ENCODE peak calls at places on chromosomes 7 and 10, in four cellular contexts. E, M, Z and A are unnamed samples.

GRCh38 chr7:74454948-74455804 is 1.5 kb downstream of the GTF2IRD1 start:
- DNase-seq in M (peak; percentile 56), E (no peak), Z (peak; percentile 20), A (no peak)

GRCh38 chr7:40763319-40764287 is 628.8 kb downstream of the SUGCT start:
- DNase-seq in M (no peak), Z (no peak), E (no peak), A (no peak)

GRCh38 chr7:112982441-112983063 is 104.1 kb downstream of the GPR85 start:
- DNase-seq in M (no peak), E (no peak), Z (no peak), A (no peak)

GRCh38 chr7:13115157-13115772 is 427.8 kb downstream of the ARL4A start:
- DNase-seq in E (no peak), M (no peak), Z (no peak), A (no peak)

GRCh38 chr7:132575336-132575986 is 809 bp downstream of the PLXNA4 start:
- DNase-seq in Z (peak; percentile 7), E (peak; percentile 52), M (no peak), A (peak; percentile 45)

GRCh38 chr7:44269417-44269816 is 56.0 kb downstream of the CAMK2B start:
- DNase-seq in E (no peak), M (no peak), Z (no peak), A (no peak)

GRCh38 chr10:71397340-71398212 is 856 bp downstream of the CDH23 start:
- DNase-seq in E (peak; percentile 22), M (no peak), Z (no peak), A (peak; percentile 44)

GRCh38 chr7:18226598-18226997 is 199.0 kb upstream of the PRPS1L1 start:
- DNase-seq in E (no peak), M (no peak), Z (no peak), A (no peak)

GRCh38 chr10:69649771-69650550 is 19.9 kb downstream of the FAM241B start:
- DNase-seq in M (no peak), Z (no peak), E (no peak), A (peak; percentile 43)

GRCh38 chr10:59823111-59823510 is 69.9 kb upstream of the MRLN start:
- DNase-seq in Z (no peak), M (no peak), E (no peak), A (no peak)

GRCh38 chr7:86326847-86327246 is 316.9 kb upstream of the GRM3 start:
- DNase-seq in Z (no peak), E (no peak), M (no peak), A (no peak)

GRCh38 chr10:29880856-29881255 is 178.5 kb downstream of the JCAD start:
- DNase-seq in Z (no peak), M (no peak), E (no peak), A (no peak)

GRCh38 chr10:75695994-75696393 is 264.6 kb downstream of the LRMDA start:
- DNase-seq in E (no peak), Z (no peak), M (no peak), A (no peak)

GRCh38 chr7:158885624-158886023 is 29.3 kb downstream of the DYNC2I1 start:
- DNase-seq in E (no peak), M (peak; percentile 12), Z (peak; percentile 43), A (no peak)

GRCh38 chr10:48551796-48552591 is 52.9 kb downstream of the ARHGAP22 start:
- DNase-seq in Z (peak; percentile 44), E (peak; percentile 54), M (no peak), A (peak; percentile 43)

GRCh38 chr10:118926441-118926840 is 103.1 kb upstream of the NANOS1 start:
- DNase-seq in M (no peak), Z (no peak), E (no peak), A (no peak)

GRCh38 chr7:504221-505081 is 15.2 kb downstream of the PDGFA start:
- DNase-seq in M (no peak), Z (no peak), E (no peak), A (peak; percentile 9)

GRCh38 chr7:11952972-11953371 is 121.0 kb upstream of the THSD7A start:
- DNase-seq in E (no peak), M (no peak), Z (no peak), A (no peak)

GRCh38 chr7:28573059-28573553 is 160.8 kb downstream of the CREB5 start:
- DNase-seq in M (peak; percentile 18), Z (no peak), E (no peak), A (no peak)

GRCh38 chr7:29988391-29989256 is 977 bp downstream of the SCRN1 start:
- DNase-seq in M (peak; percentile 57), E (peak; percentile 43), Z (no peak), A (peak; percentile 31)

GRCh38 chr10:42475168-42476098 is 162.9 kb downstream of the ZNF33B start:
- DNase-seq in M (peak; percentile 6), E (peak; percentile 50), Z (peak; percentile 50), A (peak; percentile 16)

GRCh38 chr7:123417580-123417979 is 116.8 kb downstream of the IQUB start:
- DNase-seq in Z (no peak), E (no peak), M (no peak), A (no peak)

GRCh38 chr7:77752016-77752415 is 46.2 kb downstream of the TMEM60 start:
- DNase-seq in E (no peak), Z (peak; percentile 50), M (no peak), A (no peak)

GRCh38 chr7:16271990-16272665 is 149.2 kb downstream of the CRPPA start:
- DNase-seq in E (no peak), M (no peak), Z (no peak), A (no peak)

DNA sequence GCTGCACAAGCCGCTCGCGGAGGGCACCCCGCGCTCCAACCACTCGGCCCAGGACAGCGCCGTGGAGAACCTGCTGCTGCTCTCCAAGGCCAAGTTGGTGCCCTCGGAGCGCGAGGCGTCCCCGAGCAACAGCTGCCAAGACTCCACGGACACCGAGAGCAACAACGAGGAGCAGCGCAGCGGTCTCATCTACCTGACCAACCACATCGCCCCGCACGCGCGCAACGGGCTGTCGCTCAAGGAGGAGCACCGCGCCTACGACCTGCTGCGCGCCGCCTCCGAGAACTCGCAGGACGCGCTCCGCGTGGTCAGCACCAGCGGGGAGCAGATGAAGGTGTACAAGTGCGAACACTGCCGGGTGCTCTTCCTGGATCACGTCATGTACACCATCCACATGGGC is 50.0 kb downstream of the FIGNL1 start:
- DNase-seq in E (no peak), M (no peak), Z (no peak), A (no peak)
- TF ChIP-seq ELF4 in E (no peak), M (no peak), Z (no peak), A (no peak)

GRCh38 chr10:14543048-14543903 is 212.6 kb upstream of the FRMD4A start:
- DNase-seq in M (no peak), Z (no peak), E (no peak), A (no peak)
- TF ChIP-seq ELF4 in M (no peak), Z (no peak), E (no peak), A (no peak)

GRCh38 chr10:102813734-102814455 is 23.3 kb downstream of the CYP17A1 start:
- DNase-seq in E (no peak), Z (peak; percentile 44), M (peak; percentile 58), A (no peak)

GRCh38 chr10:102812213-102812876 is 24.9 kb downstream of the CYP17A1 start:
- DNase-seq in Z (no peak), M (no peak), E (no peak), A (no peak)

GRCh38 chr10:102814456-102814871 is 22.7 kb downstream of the CYP17A1 start:
- DNase-seq in Z (peak; percentile 87), E (no peak), M (peak; percentile 76), A (no peak)

GRCh38 chr10:102811346-102811745 is 25.9 kb downstream of the CYP17A1 start:
- DNase-seq in E (no peak), M (no peak), Z (no peak), A (no peak)

GRCh38 chr10:102813017-102813541 is 24.1 kb downstream of the CYP17A1 start:
- DNase-seq in M (no peak), Z (no peak), E (no peak), A (no peak)
- TF ChIP-seq ELF4 in M (no peak), Z (no peak), E (no peak), A (no peak)

DNA sequence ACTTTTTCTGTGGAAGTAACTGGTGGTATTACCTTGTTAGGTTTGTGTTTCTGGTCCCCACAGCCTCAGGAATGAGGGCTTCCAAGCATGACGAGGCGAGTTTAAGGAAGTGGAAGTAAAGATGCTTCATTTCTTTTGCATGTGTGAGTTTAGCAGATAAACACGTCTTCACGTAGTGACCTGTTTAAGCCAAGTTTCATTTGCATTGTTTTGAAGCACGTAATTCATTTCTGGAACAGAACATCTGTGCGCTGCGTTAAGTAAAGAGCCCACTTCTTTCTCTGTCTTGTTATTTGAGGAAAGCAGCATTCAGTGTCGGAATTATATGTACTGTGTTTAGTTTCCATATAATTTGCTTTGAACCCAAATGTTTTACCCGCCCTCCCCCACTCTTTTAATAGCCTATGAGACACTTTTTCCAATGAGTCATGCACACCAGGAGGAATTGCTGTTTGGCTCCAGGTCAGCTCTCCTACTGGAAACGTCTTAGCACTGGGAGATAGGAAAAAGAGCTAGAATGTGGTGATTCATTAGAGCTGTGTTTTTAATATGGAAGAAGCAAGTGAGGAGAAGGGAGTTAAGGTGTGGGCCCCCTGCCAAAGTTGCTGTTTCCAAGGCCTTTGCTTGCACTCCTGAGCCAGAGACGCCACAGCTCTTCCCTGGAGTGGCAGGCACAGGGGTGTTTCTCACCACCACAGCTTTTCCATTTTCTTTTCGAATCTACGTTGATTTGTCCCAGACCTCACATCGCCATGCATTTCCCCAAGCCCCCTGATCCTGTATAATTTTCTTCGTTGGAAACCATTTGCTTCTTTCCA is 36.8 kb downstream of the BTBD16 start:
- DNase-seq in M (no peak), Z (peak; percentile 13), E (peak; percentile 55), A (no peak)
- TF ChIP-seq ELF4 in M (no peak), Z (no peak), E (no peak), A (no peak)

DNA sequence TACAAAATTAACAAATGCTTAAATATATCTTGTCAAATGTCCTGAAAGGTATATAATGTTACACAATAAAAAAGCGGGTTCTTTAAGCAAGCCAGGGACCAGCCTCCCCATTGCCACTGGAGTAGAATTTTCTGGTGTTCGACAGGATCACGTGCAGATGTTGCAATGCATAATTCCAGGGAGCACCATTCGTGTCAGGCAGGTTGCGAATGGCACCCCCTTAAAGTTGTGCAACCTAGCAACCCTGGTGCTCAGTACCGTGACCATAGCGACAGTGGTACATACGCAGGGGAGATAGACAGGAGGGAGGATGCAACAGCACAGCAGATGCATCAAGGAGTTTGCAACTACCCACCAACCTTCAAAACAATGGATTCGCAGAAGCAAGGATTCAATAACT is 6.6 kb upstream of the BMPR1A start:
- DNase-seq in M (no peak), Z (no peak), E (no peak), A (no peak)
- TF ChIP-seq ELF4 in M (no peak), Z (no peak), E (no peak), A (no peak)

DNA sequence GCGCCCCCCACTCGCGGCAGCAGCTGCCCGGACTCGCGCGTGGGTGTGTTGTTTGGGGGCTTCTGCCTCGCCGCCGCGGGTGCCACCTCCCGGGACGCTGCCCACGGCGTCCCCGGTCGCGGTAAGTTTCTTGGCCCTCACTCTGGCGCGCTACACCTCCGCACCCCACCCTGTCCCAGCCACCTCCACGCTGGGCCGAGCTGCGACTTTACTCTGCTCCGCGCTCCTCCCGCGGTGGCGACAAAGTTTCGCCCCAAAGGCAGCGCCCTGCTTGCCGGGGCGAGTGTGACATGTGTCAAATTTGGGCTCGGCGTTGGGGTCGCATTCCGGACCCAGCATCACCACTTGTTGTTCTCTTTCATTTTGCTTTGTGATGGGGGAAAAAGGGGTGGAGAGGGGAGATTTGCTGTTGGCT is 167.7 kb upstream of the PPP1R3A start:
- DNase-seq in E (peak; percentile 26), Z (no peak), M (no peak), A (peak; percentile 28)
- TF ChIP-seq ELF4 in E (no peak), Z (no peak), M (no peak), A (no peak)

GRCh38 chr10:113706623-113707022 is 26.9 kb downstream of the CASP7 start:
- DNase-seq in M (no peak), Z (no peak), E (no peak), A (no peak)
- TF ChIP-seq ELF4 in M (no peak), Z (no peak), E (no peak), A (no peak)

GRCh38 chr10:4131407-4132215 is 346.6 kb upstream of the KLF6 start:
- DNase-seq in Z (no peak), E (no peak), M (no peak), A (no peak)
- TF ChIP-seq ELF4 in Z (no peak), E (no peak), M (no peak), A (no peak)